ENCODE peak calls at places on chromosomes 2 and 18, in seven cellular contexts. Y is ascending aorta, N is cardiac muscle cell, L is NCI-H460, V is sigmoid colon, I is SHP77, D is upper lobe of right lung. Q is an unnamed sample.

GRCh38 chr18:10792181-10792580 is 266.4 kb downstream of the NAPG start:
- DNase-seq in L (no peak), N (no peak), Y (no peak), D (no peak), I (no peak), V (no peak), Q (no peak)

GRCh38 chr2:30511122-30512083 is 64.4 kb downstream of the LCLAT1 start:
- DNase-seq in N (no peak), Y (no peak), I (peak), D (no peak), V (peak), L (no peak), Q (no peak)

GRCh38 chr18:22417496-22418188 is at the start of gene CTAGE1:
- DNase-seq in D (no peak), L (no peak), N (no peak), Y (no peak), I (no peak), V (no peak), Q (no peak)

GRCh38 chr2:197500503-197501179 is 462 bp downstream of the HSPE1 start:
- DNase-seq in L (no peak), V (no peak), Y (no peak), I (peak), N (peak), D (no peak), Q (peak)

GRCh38 chr18:13222371-13223281 is 4.1 kb downstream of the LDLRAD4 start:
- DNase-seq in Y (peak), V (peak), N (no peak), I (peak), D (peak), L (no peak), Q (peak)

GRCh38 chr18:79139206-79139605 is 70.0 kb downstream of the ATP9B start:
- DNase-seq in N (no peak), Y (no peak), V (no peak), L (no peak), I (no peak), D (no peak), Q (no peak)

GRCh38 chr2:147469471-147469870 is 375.4 kb upstream of the ACVR2A start:
- DNase-seq in D (no peak), L (no peak), V (no peak), N (no peak), I (no peak), Y (no peak), Q (no peak)

GRCh38 chr18:58793361-58793760 is 71.3 kb upstream of the ZNF532 start:
- DNase-seq in L (no peak), D (no peak), V (peak), Y (peak), I (no peak), N (peak), Q (no peak)

GRCh38 chr2:192876698-192877097 is 682.0 kb upstream of the TMEFF2 start:
- DNase-seq in I (no peak), L (no peak), N (no peak), V (no peak), Y (no peak), D (no peak), Q (no peak)

GRCh38 chr2:46336560-46336959 is 39.4 kb downstream of the EPAS1 start:
- DNase-seq in N (no peak), Y (peak), I (no peak), V (no peak), L (no peak), D (no peak), Q (peak)

GRCh38 chr2:158497486-158497885 is 40.7 kb downstream of the PKP4 start:
- DNase-seq in V (no peak), I (no peak), L (no peak), D (no peak), Y (no peak), N (no peak), Q (no peak)

GRCh38 chr2:84494070-84494469 is 22.2 kb upstream of the DNAH6 start:
- DNase-seq in N (no peak), D (no peak), I (no peak), L (no peak), Y (no peak), V (no peak), Q (peak)

GRCh38 chr2:8064608-8065007 is 617.2 kb upstream of the ID2 start:
- DNase-seq in Y (no peak), L (no peak), N (no peak), I (no peak), V (no peak), D (no peak), Q (no peak)

GRCh38 chr18:680392-680791 is 22.9 kb downstream of the TYMS start:
- DNase-seq in D (no peak), I (no peak), L (no peak), V (no peak), Y (no peak), N (no peak), Q (no peak)

GRCh38 chr2:85913854-85914524 is 25.2 kb upstream of the ST3GAL5 start:
- DNase-seq in D (no peak), L (no peak), N (no peak), I (no peak), Y (peak), V (no peak), Q (no peak)

GRCh38 chr18:49561127-49561376 is 805 bp upstream of the LIPG start:
- DNase-seq in N (no peak), V (no peak), L (no peak), D (no peak), Y (no peak), I (no peak), Q (no peak)

GRCh38 chr18:79413025-79413424 is 17.3 kb downstream of the NFATC1 start:
- DNase-seq in Y (no peak), L (no peak), V (no peak), D (no peak), N (no peak), I (no peak), Q (no peak)

Q was measured in lung microvascular endothelial cell.